ENCODE peak calls at places on chromosomes 4 and X, in ten cellular contexts. E, C, R, H, A, S, P, B, Y and O are unnamed samples.

GRCh38 chrX:77788050-77788449 is 2.0 kb upstream of the ATRX start:
- DNase-seq in P (no peak), C (no peak), E (no peak), Y (no peak), B (peak; percentile 46), R (peak; percentile 36), H (no peak), A (no peak), S (peak; percentile 16), O (no peak)

GRCh38 chr4:94934864-94935263 is 177.1 kb downstream of the BMPR1B start:
- DNase-seq in H (no peak), Y (no peak), E (no peak), C (no peak), A (no peak), R (no peak), P (no peak), S (no peak), B (no peak), O (no peak)

GRCh38 chr4:100288167-100288566 is 97.9 kb upstream of the DDIT4L start:
- DNase-seq in B (no peak), A (no peak), R (no peak), E (no peak), Y (no peak), P (no peak), C (no peak), H (no peak), S (peak; percentile 69), O (no peak)

GRCh38 chrX:111823068-111823467 is 52.9 kb upstream of the TRPC5OS start:
- DNase-seq in H (peak; percentile 37), P (peak; percentile 20), S (no peak), R (no peak), B (no peak), Y (no peak), C (peak; percentile 71), E (no peak), A (no peak), O (no peak)

GRCh38 chr4:108053281-108053701 is 63.6 kb downstream of the HADH start:
- DNase-seq in E (no peak), H (no peak), Y (no peak), C (no peak), A (no peak), S (no peak), R (no peak), B (no peak), P (no peak), O (no peak)

GRCh38 chr4:42302348-42302747 is 94.9 kb upstream of the SHISA3 start:
- DNase-seq in E (no peak), Y (no peak), C (peak; percentile 49), R (peak; percentile 2), A (no peak), H (peak; percentile 30), P (peak; percentile 38), S (peak; percentile 35), B (peak; percentile 52), O (no peak)

GRCh38 chrX:118329179-118329578 is 16.7 kb upstream of the WDR44 start:
- DNase-seq in C (no peak), S (no peak), H (no peak), P (no peak), A (no peak), B (no peak), Y (no peak), E (no peak), R (no peak), O (no peak)

GRCh38 chrX:106783716-106784115 is 18.8 kb upstream of the TBC1D8B start:
- DNase-seq in Y (no peak), P (no peak), C (no peak), R (no peak), S (no peak), E (no peak), B (no peak), A (no peak), H (no peak), O (no peak)

GRCh38 chr4:16226816-16227461 is 668 bp upstream of the TAPT1 start:
- DNase-seq in R (no peak), E (peak; percentile 27), C (peak; percentile 48), S (peak; percentile 37), Y (peak; percentile 58), H (peak; percentile 63), B (peak; percentile 56), A (no peak), P (peak; percentile 36), O (no peak)